ENCODE peak calls at places on chromosomes 2 and 18, in eight cellular contexts. L, O, I, X, N, T, A and F are unnamed samples.

GRCh38 chr2:211455225-211455841 is 898.9 kb downstream of the CPS1 start:
- DNase-seq in T (peak; percentile 50), O (peak; percentile 15), X (peak; percentile 39), I (no peak), L (peak; percentile 28), N (peak; percentile 81), A (peak; percentile 78), F (no peak)

GRCh38 chr2:112150447-112150846 is 12.3 kb downstream of the FBLN7 start:
- DNase-seq in A (no peak), O (no peak), N (no peak), T (peak; percentile 73), I (peak; percentile 79), X (no peak), L (peak; percentile 93), F (no peak)

GRCh38 chr2:55649211-55649610 is 31.8 kb upstream of the PPP4R3B start:
- DNase-seq in T (no peak), O (no peak), L (no peak), N (no peak), A (no peak), X (no peak), I (no peak), F (no peak)

GRCh38 chr2:139031722-139032121 is 251.5 kb upstream of the NXPH2 start:
- DNase-seq in L (no peak), I (peak; percentile 4), A (peak; percentile 78), N (peak; percentile 67), T (no peak), X (peak; percentile 48), O (no peak), F (peak; percentile 8)

GRCh38 chr18:2979027-2979570 is 33.8 kb downstream of the LPIN2 start:
- DNase-seq in X (no peak), L (peak; percentile 72), A (no peak), N (no peak), I (no peak), O (no peak), T (no peak), F (peak; percentile 62)

GRCh38 chr2:52934354-52934898 is 833.2 kb upstream of the CHAC2 start:
- DNase-seq in L (no peak), A (peak; percentile 97), T (peak; percentile 31), I (peak; percentile 80), X (peak; percentile 91), O (no peak), N (no peak), F (peak; percentile 51)

GRCh38 chr2:170165129-170165528 is 12.8 kb upstream of the MYO3B start:
- DNase-seq in T (no peak), A (peak; percentile 76), I (no peak), L (no peak), N (no peak), X (no peak), O (no peak), F (no peak)

GRCh38 chr2:96145028-96145939 is at the start of gene DUSP2:
- DNase-seq in T (peak; percentile 51), N (peak; percentile 84), O (peak; percentile 46), I (no peak), X (peak; percentile 57), L (peak; percentile 47), A (peak; percentile 60), F (peak; percentile 45)

GRCh38 chr2:120885311-120885710 is 149.6 kb downstream of the GLI2 start:
- DNase-seq in O (no peak), X (no peak), T (no peak), N (no peak), L (no peak), I (no peak), A (no peak), F (no peak)

GRCh38 chr2:73561422-73561821 is 80.8 kb downstream of the NAT8 start:
- DNase-seq in N (no peak), L (no peak), O (no peak), X (no peak), T (no peak), A (no peak), I (no peak), F (no peak)

GRCh38 chr2:231614559-231615057 is 21.9 kb downstream of the TEX44 start:
- DNase-seq in N (no peak), O (peak; percentile 79), L (no peak), I (no peak), T (no peak), X (no peak), A (no peak), F (no peak)
- H3K4me3 ChIP-seq in N (peak overlapping the region; percentile 68), O (peak overlapping the region; percentile 36), L (peak overlapping the region; percentile 54), I (peak overlapping the region; percentile 47), T (peak overlapping the region; percentile 71), X (peak overlapping the region; percentile 44), A (no peak overlapping the region), F (no peak overlapping the region)

GRCh38 chr18:8947576-8947975 is 154.9 kb upstream of the NDUFV2 start:
- DNase-seq in L (peak; percentile 79), I (no peak), O (no peak), A (peak; percentile 12), X (no peak), T (peak; percentile 25), N (peak; percentile 79), F (no peak)

GRCh38 chr18:8946046-8946838 is 156.3 kb upstream of the NDUFV2 start:
- DNase-seq in L (peak; percentile 99), I (peak; percentile 93), A (peak; percentile 94), N (no peak), O (no peak), X (no peak), T (peak; percentile 90), F (no peak)

GRCh38 chr18:8949206-8949605 is 153.3 kb upstream of the NDUFV2 start:
- DNase-seq in A (no peak), T (peak; percentile 57), N (no peak), O (no peak), L (peak; percentile 83), I (no peak), X (no peak), F (no peak)

GRCh38 chr18:8948011-8948410 is 154.5 kb upstream of the NDUFV2 start:
- DNase-seq in A (no peak), T (peak; percentile 10), I (no peak), L (peak; percentile 16), X (no peak), O (no peak), N (no peak), F (no peak)

DNA sequence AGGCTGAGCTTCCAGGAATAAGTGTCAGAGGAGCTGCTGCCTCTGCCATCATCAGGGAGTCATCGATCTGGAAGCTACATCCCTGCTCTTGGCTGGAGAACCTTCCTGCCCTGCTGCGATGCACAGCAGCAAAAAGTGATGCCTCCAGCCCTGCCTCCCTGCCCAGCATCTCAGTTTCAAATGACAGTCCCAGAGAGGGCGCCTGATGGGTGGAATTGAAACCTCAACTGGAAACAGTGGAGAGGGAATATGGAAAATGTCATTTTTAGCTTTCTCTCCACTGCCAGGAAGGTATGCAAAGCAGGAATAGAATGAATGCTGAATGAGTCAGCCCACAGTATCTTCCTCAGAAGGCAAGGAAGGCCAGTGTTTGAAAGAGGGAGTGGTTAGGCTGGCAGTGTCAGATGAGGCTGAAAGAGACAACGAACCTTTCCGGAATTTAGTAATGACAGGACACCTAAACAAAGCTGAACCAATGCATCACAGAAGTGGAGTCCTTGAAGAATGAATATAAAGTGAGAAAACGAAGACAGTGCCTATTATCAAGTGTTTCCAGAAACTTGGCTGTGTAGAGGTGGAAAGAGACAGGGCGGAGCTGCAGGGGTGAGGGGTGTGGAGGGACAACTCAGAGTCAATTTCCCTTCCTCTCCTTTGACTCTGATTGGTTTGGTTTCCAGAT is 153.9 kb upstream of the NDUFV2 start:
- DNase-seq in O (no peak), A (peak; percentile 93), L (peak; percentile 98), I (peak; percentile 70), N (no peak), T (peak; percentile 91), X (no peak), F (no peak)
- H3K4me3 ChIP-seq in O (no peak overlapping the region), A (peak overlapping the region; percentile 44), L (peak overlapping the region; percentile 53), I (peak overlapping the region; percentile 11), N (no peak overlapping the region), T (peak overlapping the region; percentile 60), X (no peak overlapping the region), F (no peak overlapping the region)

GRCh38 chr2:63856302-63856600 is 14.6 kb downstream of the UGP2 start:
- DNase-seq in L (peak; percentile 17), I (no peak), T (no peak), A (no peak), X (no peak), O (no peak), N (no peak), F (no peak)
- H3K4me3 ChIP-seq in L (no peak overlapping the region), I (no peak overlapping the region), T (no peak overlapping the region), A (no peak overlapping the region), X (no peak overlapping the region), O (no peak overlapping the region), N (no peak overlapping the region), F (no peak overlapping the region)

DNA sequence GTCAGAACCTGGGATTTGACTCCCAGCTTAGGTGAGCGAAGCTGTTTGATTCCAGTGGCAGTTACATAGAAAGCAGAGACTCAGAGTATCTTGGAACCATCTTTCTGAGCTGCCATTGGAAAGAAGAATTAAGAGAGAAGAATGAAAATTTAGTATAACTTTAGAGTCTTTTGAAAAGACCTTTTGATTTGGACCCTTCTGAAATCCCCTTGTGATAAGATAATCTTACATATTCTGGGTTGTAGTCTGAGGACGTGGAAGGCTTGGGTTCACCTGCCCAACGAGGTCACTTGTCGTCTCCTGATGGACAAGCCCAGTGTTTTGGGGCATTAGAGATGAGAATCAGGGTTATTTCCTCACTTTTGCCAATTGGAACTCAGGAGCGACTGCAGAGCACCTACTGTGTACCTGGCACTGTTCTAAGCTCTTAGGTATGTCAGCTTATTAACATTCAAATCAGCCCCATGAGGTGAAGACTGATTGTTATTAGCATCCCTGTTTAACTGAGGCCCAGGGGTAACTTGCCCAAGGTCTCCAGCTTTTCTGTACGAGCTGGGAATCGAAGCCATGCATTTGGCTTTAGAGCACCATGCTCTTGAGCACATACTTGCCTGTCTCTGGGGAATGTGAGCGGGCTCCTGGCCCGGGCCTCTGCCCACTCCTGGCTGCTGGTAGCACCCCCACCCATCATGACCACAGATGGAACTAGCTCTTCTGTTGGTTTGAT is 2.9 kb downstream of the HK2 start:
- DNase-seq in L (peak; percentile 6), A (no peak), X (no peak), N (peak; percentile 77), O (no peak), T (no peak), I (no peak), F (no peak)
- H3K4me3 ChIP-seq in L (no peak overlapping the region), A (peak overlapping the region; percentile 82), X (peak overlapping the region; percentile 92), N (peak overlapping the region; percentile 13), O (no peak overlapping the region), T (peak overlapping the region; percentile 95), I (peak overlapping the region; percentile 93), F (no peak overlapping the region)

DNA sequence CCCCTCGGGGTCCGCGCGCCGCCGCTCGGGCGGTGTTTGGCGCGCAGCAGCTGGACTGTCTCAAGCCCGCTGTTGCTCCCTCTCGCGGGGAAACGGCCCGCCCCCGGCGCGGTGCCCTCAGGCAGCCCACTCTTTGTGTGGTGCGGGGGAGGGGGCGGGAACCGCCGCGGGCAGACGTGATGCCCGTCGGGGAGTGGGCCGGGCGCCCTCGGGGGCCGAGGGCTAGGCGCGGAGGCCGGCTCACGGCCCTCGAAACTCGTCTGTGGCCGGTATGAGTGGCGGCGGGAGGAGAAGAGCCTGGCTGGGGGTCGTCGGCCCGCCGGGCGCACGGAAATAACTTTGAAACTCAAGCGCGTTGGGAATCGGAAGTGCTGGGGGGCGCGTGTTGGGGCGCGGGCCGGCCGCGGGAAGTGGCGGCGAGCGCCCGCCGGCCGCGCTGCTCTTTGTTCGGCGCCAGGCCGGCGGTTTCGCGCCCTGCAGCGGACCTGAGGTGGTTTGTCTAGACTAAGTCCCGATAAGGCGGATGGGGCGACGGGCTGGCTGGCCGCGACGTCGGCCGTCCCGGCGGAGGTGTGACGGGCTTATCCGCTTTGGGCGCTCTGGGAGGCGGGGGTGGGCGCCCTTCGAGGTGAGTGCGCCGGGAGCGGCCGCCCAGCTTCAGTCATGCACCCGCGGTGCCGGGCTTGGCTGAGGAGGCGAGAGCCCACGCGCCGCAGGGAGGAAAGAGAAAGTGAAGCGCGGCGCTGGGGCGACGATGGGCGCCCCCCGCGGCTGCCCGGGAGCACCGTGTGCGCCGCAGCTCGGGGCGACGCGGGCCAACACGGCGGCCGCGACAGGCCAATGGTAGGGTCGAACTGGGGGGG is 679 bp downstream of the PTMA start:
- DNase-seq in T (peak; percentile 69), N (peak; percentile 61), O (peak; percentile 66), X (no peak), I (no peak), A (peak; percentile 12), L (peak; percentile 37), F (no peak)
- H3K4me3 ChIP-seq in T (peak overlapping the region; percentile 88), N (peak overlapping the region; percentile 95), O (peak overlapping the region; percentile 77), X (peak overlapping the region; percentile 94), I (peak overlapping the region; percentile 63), A (peak overlapping the region; percentile 98), L (peak overlapping the region; percentile 63), F (peak overlapping the region; percentile 94)